ENCODE peak calls at places on chromosomes 7 and 10, in five cellular contexts. T is H1, Z is K562, A is IMR-90, S is HepG2. X is an unnamed sample.

GRCh38 chr7:105808703-105809590 is 67.5 kb downstream of the ATXN7L1 start:
- DNase-seq in S (no peak), A (peak), Z (no peak), T (no peak), X (peak)

GRCh38 chr10:28975891-28976471 is 298.7 kb downstream of the BAMBI start:
- DNase-seq in S (peak), A (peak), T (no peak), Z (no peak), X (no peak)

GRCh38 chr10:132685121-132685891 is 100.6 kb downstream of the NKX6-2 start:
- DNase-seq in Z (peak), S (peak), T (no peak), A (peak), X (no peak)

GRCh38 chr10:24727811-24728210 is 4.1 kb upstream of the ARHGAP21 start:
- DNase-seq in S (no peak), T (no peak), Z (no peak), A (no peak), X (peak)

GRCh38 chr7:7103343-7104313 is 78.7 kb upstream of the C1GALT1 start:
- DNase-seq in T (no peak), S (peak), A (peak), Z (peak), X (peak)

GRCh38 chr7:157707983-157708720 is 371.3 kb downstream of the DNAJB6 start:
- DNase-seq in T (no peak), Z (no peak), S (no peak), A (no peak), X (no peak)

GRCh38 chr7:13912740-13913320 is 76.6 kb downstream of the ETV1 start:
- DNase-seq in T (no peak), S (no peak), A (no peak), Z (no peak), X (no peak)

GRCh38 chr10:130606001-130606405 is 469.8 kb downstream of the GLRX3 start:
- DNase-seq in A (no peak), T (no peak), S (no peak), Z (no peak), X (no peak)

GRCh38 chr7:149474309-149475120 is 13.7 kb upstream of the ZNF777 start:
- DNase-seq in S (no peak), A (no peak), T (no peak), Z (no peak), X (no peak)

GRCh38 chr7:134891262-134892001 is 94.9 kb upstream of the AGBL3 start:
- DNase-seq in Z (no peak), A (peak), T (peak), S (peak), X (peak)

GRCh38 chr7:138607216-138608126 is 93.7 kb downstream of the SVOPL start:
- DNase-seq in S (no peak), A (no peak), Z (no peak), T (no peak), X (no peak)

GRCh38 chr10:122152544-122152943 is 118.6 kb upstream of the BTBD16 start:
- DNase-seq in T (no peak), Z (no peak), S (no peak), A (peak), X (no peak)

GRCh38 chr7:93178213-93178612 is 30.0 kb upstream of the SAMD9L start:
- DNase-seq in Z (no peak), A (peak), S (no peak), T (no peak), X (peak)

GRCh38 chr7:55423891-55424290 is 58.8 kb downstream of the LANCL2 start:
- DNase-seq in A (peak), T (no peak), S (peak), Z (no peak), X (no peak)

GRCh38 chr10:34097682-34098081 is 717.4 kb downstream of the PARD3 start:
- DNase-seq in S (no peak), A (no peak), Z (no peak), T (no peak), X (no peak)

GRCh38 chr10:115051216-115051615 is 41.9 kb upstream of the ATRNL1 start:
- DNase-seq in S (peak), Z (no peak), T (no peak), A (no peak), X (no peak)

GRCh38 chr10:129755075-129756020 is 208.7 kb downstream of the EBF3 start:
- DNase-seq in T (no peak), A (no peak), Z (no peak), S (no peak), X (no peak)

GRCh38 chr7:151273646-151274375 is 25.3 kb upstream of the SMARCD3 start:
- DNase-seq in T (no peak), A (no peak), Z (no peak), S (no peak), X (no peak)

GRCh38 chr10:133315847-133316246 is 7.1 kb downstream of the ZNF511 start:
- DNase-seq in A (no peak), T (no peak), Z (no peak), S (peak), X (peak)

GRCh38 chr10:80405035-80405434 is 3.3 kb upstream of the PRXL2A start:
- DNase-seq in S (no peak), A (no peak), Z (no peak), T (no peak), X (no peak)

DNA sequence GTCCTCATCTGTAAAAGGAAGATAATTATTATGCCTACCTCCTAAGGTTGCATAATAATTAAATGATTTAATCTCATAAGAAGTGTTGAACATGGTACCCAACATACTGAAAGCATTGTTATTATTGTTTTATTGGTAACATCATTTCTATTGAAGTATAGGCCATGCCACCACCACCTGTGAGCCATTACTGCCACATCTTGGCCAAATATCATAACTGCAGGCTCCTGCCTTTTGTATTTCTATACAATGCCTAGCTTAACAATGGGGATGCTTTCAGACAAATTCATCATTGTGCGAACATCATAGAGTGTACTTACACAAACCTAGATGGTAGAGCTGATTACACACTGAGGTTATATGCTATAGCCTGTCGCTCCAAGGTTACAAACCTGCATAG is 61.1 kb upstream of the NPSR1 start:
- DNase-seq in T (no peak), Z (no peak), S (peak), A (no peak), X (peak)
- TF ChIP-seq MAFK in T (no peak), Z (no peak), S (no peak), A (no peak), X (no peak)

GRCh38 chr10:44933117-44933450 is 21.9 kb downstream of the TMEM72 start:
- DNase-seq in Z (no peak), A (no peak), T (no peak), S (no peak), X (no peak)

GRCh38 chr10:44933451-44933850 is 22.3 kb downstream of the TMEM72 start:
- DNase-seq in A (no peak), Z (no peak), T (no peak), S (no peak), X (no peak)

GRCh38 chr10:44931621-44932337 is 20.6 kb downstream of the TMEM72 start:
- DNase-seq in S (no peak), A (no peak), T (peak), Z (no peak), X (no peak)

GRCh38 chr10:44933922-44934321 is 22.8 kb downstream of the TMEM72 start:
- DNase-seq in Z (no peak), T (peak), S (no peak), A (no peak), X (no peak)

GRCh38 chr10:44932338-44933116 is 21.4 kb downstream of the TMEM72 start:
- DNase-seq in Z (peak), T (peak), A (peak), S (peak), X (peak)
- TF ChIP-seq MAFK in Z (no peak), T (no peak), A (no peak), S (no peak), X (no peak)

DNA sequence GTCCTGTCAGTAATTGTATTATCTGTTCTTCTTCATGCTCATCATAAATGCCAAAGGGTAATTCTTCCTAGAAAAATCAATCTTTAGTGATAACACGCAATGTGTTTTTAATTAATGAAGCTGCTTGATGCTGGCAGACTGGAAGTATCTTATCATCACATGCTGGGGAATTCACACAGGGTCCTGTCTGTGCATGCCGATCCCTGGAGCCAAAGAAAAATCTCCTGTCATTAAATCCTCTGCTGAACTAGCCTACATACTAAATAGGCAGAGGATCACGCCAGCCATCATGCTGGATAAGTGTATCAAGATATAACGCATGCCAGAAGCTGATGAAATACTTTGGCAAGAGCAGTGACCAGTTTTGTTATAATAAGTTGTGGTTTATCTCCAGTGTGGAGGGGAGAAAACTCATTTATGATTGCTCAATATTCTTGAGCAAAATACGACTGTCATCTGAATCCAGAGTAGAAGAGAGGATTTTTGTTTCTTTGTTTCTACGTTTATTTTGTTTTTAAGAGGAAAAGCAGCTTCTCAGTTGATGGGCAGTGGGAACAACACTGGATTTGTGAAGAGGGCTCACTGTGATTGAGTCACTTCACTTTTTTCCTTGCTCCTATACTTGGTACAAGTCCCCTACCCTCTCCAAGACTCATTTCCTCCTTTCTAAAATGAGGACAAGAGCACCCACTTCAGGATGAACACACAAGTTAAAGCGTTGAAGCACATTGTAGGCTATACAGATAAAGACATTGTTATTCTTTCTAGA is 649.1 kb downstream of the TNS3 start:
- DNase-seq in S (no peak), T (no peak), Z (no peak), A (peak), X (no peak)
- TF ChIP-seq MAFK in S (no peak), T (no peak), Z (no peak), A (no peak), X (no peak)

DNA sequence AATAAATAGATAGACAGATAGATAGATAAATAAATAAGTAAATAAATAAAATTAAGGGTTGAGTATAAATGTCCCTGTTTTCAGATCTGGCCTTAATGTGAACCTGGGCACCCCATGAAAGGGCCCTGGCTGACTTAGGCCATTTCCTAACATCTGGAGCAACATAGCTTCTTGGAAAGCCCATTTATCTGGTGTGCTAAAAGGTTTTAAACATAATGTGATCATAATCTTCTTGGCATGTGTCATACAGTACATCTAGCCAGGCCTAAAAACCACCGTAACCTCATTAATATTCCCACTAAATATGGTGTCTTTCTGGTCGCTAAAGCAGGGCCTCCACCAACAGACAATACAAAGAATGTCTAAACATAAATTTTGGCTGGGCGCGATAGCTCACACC is 142.8 kb downstream of the BTAF1 start:
- DNase-seq in S (no peak), T (no peak), Z (no peak), A (no peak), X (no peak)
- TF ChIP-seq MAFK in S (no peak), T (no peak), Z (no peak), A (no peak), X (no peak)

X was measured in A549.